ENCODE peak calls at places on chromosomes 16 and 17, in ten cellular contexts. C, S, X, Q, F, M, P, Z, D and T are unnamed samples.

GRCh38 chr16:84976644-84977400 is 34.5 kb downstream of the ZDHHC7 start:
- DNase-seq in S (no peak), F (peak), Q (peak), P (peak), X (no peak), C (no peak), D (no peak), M (no peak), Z (no peak), T (no peak)

GRCh38 chr16:80804061-80804450 is 342 bp downstream of the CDYL2 start:
- DNase-seq in S (no peak), C (peak), D (peak), M (peak), X (peak), Q (peak), Z (no peak), P (peak), F (peak), T (no peak)

GRCh38 chr17:81536299-81537290 is 8.4 kb downstream of the FSCN2 start:
- DNase-seq in Z (no peak), M (no peak), D (no peak), X (no peak), Q (no peak), S (no peak), P (no peak), F (no peak), C (no peak), T (no peak)

GRCh38 chr17:79090503-79091372 is 16.1 kb downstream of the ENGASE start:
- DNase-seq in M (no peak), Z (no peak), X (no peak), C (no peak), P (no peak), Q (no peak), S (no peak), D (no peak), F (no peak), T (no peak)

GRCh38 chr17:50905460-50905803 is 39.3 kb upstream of the TOB1 start:
- DNase-seq in C (no peak), D (no peak), X (no peak), M (no peak), Z (peak), S (no peak), F (no peak), Q (no peak), P (peak), T (no peak)

GRCh38 chr16:77780378-77780837 is 8.0 kb upstream of the VAT1L start:
- DNase-seq in Z (no peak), Q (no peak), C (no peak), S (no peak), P (no peak), D (no peak), M (no peak), F (peak), X (no peak), T (peak)

GRCh38 chr16:15616068-15616467 is 26.9 kb downstream of the MARF1 start:
- DNase-seq in D (no peak), Z (no peak), C (no peak), S (no peak), P (no peak), M (no peak), X (no peak), F (no peak), Q (no peak), T (no peak)

GRCh38 chr17:69539781-69540319 is 125.4 kb downstream of the MAP2K6 start:
- DNase-seq in C (no peak), D (no peak), P (no peak), S (peak), Z (no peak), Q (no peak), M (no peak), X (no peak), F (no peak), T (peak)

GRCh38 chr16:57577691-57578224 is 35.3 kb downstream of the ADGRG5 start:
- DNase-seq in Q (no peak), C (no peak), D (no peak), M (peak), F (no peak), P (no peak), X (no peak), S (no peak), Z (no peak), T (no peak)